ENCODE peak calls at places on chromosome 2, in four cellular contexts. Q is stomach, M is NB4, N is GM12865. V is an unnamed sample.

GRCh38 chr2:170509460-170510193 is 205.5 kb upstream of the SP5 start:
- DNase-seq in Q (no peak), M (no peak), N (peak), V (no peak)

GRCh38 chr2:3179626-3180025 is 198.0 kb downstream of the EIPR1 start:
- DNase-seq in Q (no peak), M (no peak), N (no peak), V (no peak)

GRCh38 chr2:46815121-46815802 is 100.3 kb downstream of the MCFD2 start:
- DNase-seq in Q (no peak), M (peak), N (no peak), V (no peak)

GRCh38 chr2:109736177-109736827 is 57.8 kb upstream of the RGPD5 start:
- DNase-seq in Q (peak), M (peak), N (peak), V (peak)

GRCh38 chr2:110206056-110206455 is 1.2 kb upstream of the NPHP1 start:
- DNase-seq in Q (no peak), M (peak), N (no peak), V (no peak)

GRCh38 chr2:28745225-28745624 is 6.4 kb upstream of the PPP1CB start:
- DNase-seq in Q (no peak), M (no peak), N (no peak), V (no peak)

GRCh38 chr2:234595829-234596228 is 98.9 kb upstream of the ARL4C start:
- DNase-seq in Q (no peak), M (no peak), N (no peak), V (peak)

GRCh38 chr2:159684796-159685195 is 27.5 kb upstream of the MARCHF7 start:
- DNase-seq in Q (no peak), M (no peak), N (no peak), V (peak)

GRCh38 chr2:181066333-181066732 is 85.9 kb downstream of the UBE2E3 start:
- DNase-seq in Q (no peak), M (no peak), N (no peak), V (no peak)

GRCh38 chr2:212549463-212549862 is 10.9 kb upstream of the ERBB4 start:
- DNase-seq in Q (no peak), M (no peak), N (no peak), V (no peak)

GRCh38 chr2:127072970-127073369 is 34.0 kb downstream of the BIN1 start:
- DNase-seq in Q (no peak), M (no peak), N (no peak), V (no peak)

GRCh38 chr2:124025896-124026295 is 809 bp downstream of the CNTNAP5 start:
- DNase-seq in Q (no peak), M (no peak), N (no peak), V (no peak)

GRCh38 chr2:181806039-181806392 is 85.5 kb upstream of the ITPRID2 start:
- DNase-seq in Q (no peak), M (no peak), N (no peak), V (no peak)

GRCh38 chr2:126889071-126889470 is 9.6 kb upstream of the TEX51 start:
- DNase-seq in Q (no peak), M (no peak), N (no peak), V (no peak)

GRCh38 chr2:225122582-225123486 is 80.6 kb upstream of the DOCK10 start:
- DNase-seq in Q (no peak), M (peak), N (peak), V (peak)

GRCh38 chr2:229282758-229283546 is 11.9 kb upstream of the PID1 start:
- DNase-seq in Q (peak), M (peak), N (no peak), V (peak)

GRCh38 chr2:119106301-119106897 is 52.2 kb downstream of the C1QL2 start:
- DNase-seq in Q (peak), M (peak), N (peak), V (no peak)

GRCh38 chr2:239530749-239531316 is 130.0 kb upstream of the HDAC4 start:
- DNase-seq in Q (no peak), M (no peak), N (no peak), V (no peak)

GRCh38 chr2:28868611-28869010 is 1.5 kb downstream of the TRMT61B start:
- DNase-seq in Q (no peak), M (no peak), N (no peak), V (no peak)

GRCh38 chr2:238123991-238124470 is 14.4 kb upstream of the KLHL30 start:
- DNase-seq in Q (no peak), M (no peak), N (no peak), V (no peak)

GRCh38 chr2:20450201-20451108 is 3.6 kb downstream of the RHOB start:
- DNase-seq in Q (peak), M (no peak), N (no peak), V (peak)

GRCh38 chr2:223549215-223549614 is 52.9 kb downstream of the SCG2 start:
- DNase-seq in Q (no peak), M (no peak), N (no peak), V (peak)

GRCh38 chr2:64453710-64454315 is at the start of gene LGALSL:
- DNase-seq in Q (peak), M (peak), N (peak), V (no peak)

GRCh38 chr2:240999001-240999791 is 778 bp downstream of the SNED1 start:
- DNase-seq in Q (peak), M (no peak), N (no peak), V (no peak)

GRCh38 chr2:99150691-99151090 is 4.1 kb downstream of the TSGA10 start:
- DNase-seq in Q (no peak), M (peak), N (no peak), V (no peak)

GRCh38 chr2:151051584-151052220 is 210.0 kb downstream of the RBM43 start:
- DNase-seq in Q (no peak), M (peak), N (peak), V (peak)

GRCh38 chr2:109466674-109467575 is 146.8 kb downstream of the SEPTIN10 start:
- DNase-seq in Q (no peak), M (no peak), N (no peak), V (peak)

GRCh38 chr2:183034806-183035205 is 3.5 kb downstream of the NCKAP1 start:
- DNase-seq in Q (no peak), M (no peak), N (no peak), V (peak)

GRCh38 chr2:73839653-73840411 is 11.1 kb downstream of the STAMBP start:
- DNase-seq in Q (no peak), M (no peak), N (no peak), V (no peak)

GRCh38 chr2:60290534-60290933 is 262.9 kb downstream of the BCL11A start:
- DNase-seq in Q (no peak), M (no peak), N (no peak), V (no peak)

GRCh38 chr2:239833728-239834109 is 191.4 kb downstream of the NDUFA10 start:
- DNase-seq in Q (peak), M (no peak), N (no peak), V (no peak)

GRCh38 chr2:143730950-143731254 is 601.7 kb downstream of the ARHGAP15 start:
- DNase-seq in Q (no peak), M (no peak), N (peak), V (no peak)

GRCh38 chr2:218272531-218273212 is 2.4 kb downstream of the PNKD start:
- DNase-seq in Q (peak), M (peak), N (peak), V (peak)

GRCh38 chr2:26672818-26673393 is 19.6 kb upstream of the KCNK3 start:
- DNase-seq in Q (no peak), M (no peak), N (no peak), V (no peak)

GRCh38 chr2:7685342-7686015 is 768.3 kb downstream of the RNF144A start:
- DNase-seq in Q (no peak), M (no peak), N (no peak), V (peak)

GRCh38 chr2:7338961-7339360 is 421.7 kb downstream of the RNF144A start:
- DNase-seq in Q (no peak), M (no peak), N (no peak), V (no peak)

GRCh38 chr2:164953279-164953678 is 2.0 kb downstream of the SLC38A11 start:
- DNase-seq in Q (no peak), M (no peak), N (no peak), V (no peak)

GRCh38 chr2:196985524-196986183 is 59.1 kb upstream of the PGAP1 start:
- DNase-seq in Q (no peak), M (peak), N (no peak), V (no peak)

DNA sequence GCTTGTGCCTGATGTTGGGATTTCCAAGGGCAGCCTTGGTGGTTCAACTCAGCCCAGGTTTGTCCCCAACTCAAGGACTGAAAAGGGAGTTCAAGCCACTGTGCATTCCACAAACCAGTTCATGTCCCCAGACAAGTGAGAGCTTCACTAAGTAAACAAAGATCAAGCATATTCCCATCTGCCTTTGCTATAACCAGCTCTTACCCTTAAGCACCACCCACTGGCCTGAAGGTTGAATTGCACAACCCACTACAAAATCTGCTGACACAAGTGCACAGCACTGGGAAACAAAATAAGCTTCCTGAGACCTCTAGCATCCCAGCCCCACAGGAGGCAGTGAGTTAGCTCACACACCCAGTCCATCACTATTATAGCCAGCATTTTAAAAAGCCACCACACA is 516.7 kb downstream of the NR4A2 start:
- DNase-seq in Q (no peak), M (peak), N (peak), V (no peak)
- TF ChIP-seq CTCF in Q (no peak), M (peak), N (peak), V (no peak)

DNA sequence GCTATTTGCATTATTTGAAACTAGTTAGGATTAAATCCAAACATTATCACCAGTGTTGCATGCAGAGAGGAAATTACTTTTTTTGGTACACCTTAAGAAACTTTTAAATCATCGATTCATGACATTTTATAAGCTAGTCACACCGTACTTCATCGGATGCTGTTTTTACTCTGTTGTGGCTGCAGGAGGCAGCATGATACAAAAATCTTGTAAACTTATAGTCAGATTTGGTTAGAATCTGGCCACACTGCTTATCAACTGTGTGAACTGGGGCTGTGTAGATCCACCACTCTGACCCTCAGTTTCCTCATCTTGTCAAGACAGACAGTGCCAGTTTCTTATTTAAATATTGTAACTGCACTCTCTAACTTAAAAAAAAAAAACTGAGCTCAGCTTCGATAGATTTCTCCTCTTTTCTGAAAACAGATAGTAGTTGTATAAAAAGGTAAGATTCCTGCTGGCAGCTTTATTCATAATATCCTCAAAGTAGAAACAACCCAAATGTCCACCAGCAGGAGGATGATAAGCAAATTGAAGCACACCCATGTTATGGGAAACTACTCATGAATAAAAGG is 77.8 kb downstream of the RAPGEF4 start:
- DNase-seq in Q (no peak), M (peak), N (no peak), V (no peak)
- TF ChIP-seq CTCF in Q (no peak), M (no peak), N (no peak), V (peak)

GRCh38 chr2:154402138-154402714 is 296.3 kb upstream of the KCNJ3 start:
- DNase-seq in Q (no peak), M (peak), N (peak), V (no peak)
- TF ChIP-seq CTCF in Q (no peak), M (no peak), N (peak), V (peak)

DNA sequence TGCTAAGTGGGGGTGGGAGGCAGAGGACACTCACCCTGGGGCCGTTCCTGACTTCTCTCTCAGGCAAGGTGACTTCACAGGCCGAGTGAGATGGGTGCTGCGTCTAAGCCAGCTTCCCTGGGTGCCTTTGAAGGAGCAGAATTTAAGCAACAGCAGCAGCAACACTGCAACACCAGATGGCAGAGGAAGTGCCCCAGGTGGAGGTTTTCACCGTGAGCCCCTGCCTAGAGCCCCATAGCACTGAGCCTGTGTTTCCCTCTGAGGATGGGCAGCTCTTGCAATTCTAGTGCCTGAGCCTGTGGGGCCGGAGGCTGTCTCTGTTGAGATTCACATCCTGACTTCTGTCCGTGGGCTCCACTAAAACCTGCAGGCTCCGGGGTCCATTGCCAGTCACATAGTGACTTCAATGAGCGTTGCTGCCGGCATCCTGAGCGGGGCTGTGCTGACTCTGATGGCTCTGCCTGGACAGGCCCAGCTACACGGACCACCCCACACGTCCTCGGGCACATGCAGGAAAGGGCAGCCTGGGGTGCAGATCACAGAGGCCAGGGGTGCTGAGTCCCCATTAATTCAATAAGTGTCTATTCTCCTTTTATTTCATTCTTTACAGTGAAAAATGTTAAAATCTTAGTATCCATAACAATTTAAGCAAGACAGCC is 218.8 kb downstream of the SNTG2 start:
- DNase-seq in Q (no peak), M (no peak), N (no peak), V (no peak)
- TF ChIP-seq CTCF in Q (no peak), M (no peak), N (no peak), V (no peak)

GRCh38 chr2:42361728-42362298 is 796 bp upstream of the COX7A2L start:
- DNase-seq in Q (no peak), M (no peak), N (no peak), V (no peak)
- TF ChIP-seq CTCF in Q (no peak), M (no peak), N (no peak), V (no peak)

DNA sequence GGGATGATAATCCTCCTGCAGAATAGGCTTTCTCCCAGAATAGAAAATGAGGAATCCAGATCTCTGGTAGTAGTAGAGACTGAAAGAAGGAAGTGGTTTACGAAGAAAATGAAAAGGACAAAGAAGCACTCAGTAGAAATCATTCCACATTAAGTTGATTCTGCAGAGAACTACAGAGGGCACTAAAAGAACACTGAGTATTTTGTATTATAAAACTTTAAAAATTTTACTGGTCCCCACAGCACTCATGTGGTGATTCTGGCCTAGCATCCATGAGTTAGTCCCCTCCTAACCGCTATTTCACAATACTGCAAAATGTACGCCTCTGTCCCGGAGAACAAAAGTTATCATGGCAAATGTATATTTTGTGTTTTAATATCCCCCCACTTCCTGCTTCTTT is 42.9 kb upstream of the SLC35F5 start:
- DNase-seq in Q (no peak), M (peak), N (no peak), V (no peak)
- TF ChIP-seq CTCF in Q (no peak), M (no peak), N (no peak), V (peak)

V was measured in HFFc6.